ENCODE peak calls at places on chromosome 22, in eight cellular contexts. One of them, this sample, is unnamed.

GRCh38 chr22:30777589-30777988 is 82.9 kb downstream of the OSBP2 start:
- DNase-seq in cardiac septum: no peak
- DNase-seq in kidney tubule cell: no peak
- DNase-seq in lower leg skin: no peak
- DNase-seq in type B pancreatic cell: no peak
- DNase-seq in NCI-H345: no peak
- DNase-seq in GDM1: no peak
- DNase-seq in LoVo: no peak
- DNase-seq in this sample: no peak

GRCh38 chr22:45478108-45478771 is 24.4 kb upstream of the FBLN1 start:
- DNase-seq in cardiac septum: no peak
- DNase-seq in kidney tubule cell: no peak
- DNase-seq in lower leg skin: no peak
- DNase-seq in type B pancreatic cell: no peak
- DNase-seq in NCI-H345: no peak
- DNase-seq in GDM1: no peak
- DNase-seq in LoVo: peak
- DNase-seq in this sample: no peak

GRCh38 chr22:39454385-39454871 is 2.4 kb upstream of the MGAT3 start:
- DNase-seq in cardiac septum: no peak
- DNase-seq in kidney tubule cell: no peak
- DNase-seq in lower leg skin: no peak
- DNase-seq in type B pancreatic cell: no peak
- DNase-seq in NCI-H345: no peak
- DNase-seq in GDM1: no peak
- DNase-seq in LoVo: no peak
- DNase-seq in this sample: peak

GRCh38 chr22:45895436-45896152 is 81.4 kb downstream of the WNT7B start:
- DNase-seq in cardiac septum: peak
- DNase-seq in kidney tubule cell: no peak
- DNase-seq in lower leg skin: no peak
- DNase-seq in type B pancreatic cell: no peak
- DNase-seq in NCI-H345: no peak
- DNase-seq in GDM1: no peak
- DNase-seq in LoVo: no peak
- DNase-seq in this sample: no peak

GRCh38 chr22:20495861-20496681 is 476 bp upstream of the KLHL22 start:
- DNase-seq in cardiac septum: peak
- DNase-seq in kidney tubule cell: peak
- DNase-seq in lower leg skin: peak
- DNase-seq in type B pancreatic cell: peak
- DNase-seq in NCI-H345: peak
- DNase-seq in GDM1: peak
- DNase-seq in LoVo: peak
- DNase-seq in this sample: peak

GRCh38 chr22:44885806-44886360 is 123.9 kb downstream of the PHF21B start:
- DNase-seq in cardiac septum: no peak
- DNase-seq in kidney tubule cell: no peak
- DNase-seq in lower leg skin: no peak
- DNase-seq in type B pancreatic cell: no peak
- DNase-seq in NCI-H345: no peak
- DNase-seq in GDM1: no peak
- DNase-seq in LoVo: no peak
- DNase-seq in this sample: no peak

GRCh38 chr22:44026630-44027511 is 2.8 kb downstream of the PARVB start:
- DNase-seq in cardiac septum: peak
- DNase-seq in kidney tubule cell: no peak
- DNase-seq in lower leg skin: peak
- DNase-seq in type B pancreatic cell: no peak
- DNase-seq in NCI-H345: no peak
- DNase-seq in GDM1: peak
- DNase-seq in LoVo: no peak
- DNase-seq in this sample: peak

GRCh38 chr22:30309981-30310672 is 16.6 kb downstream of the TBC1D10A start:
- DNase-seq in cardiac septum: no peak
- DNase-seq in kidney tubule cell: peak
- DNase-seq in lower leg skin: peak
- DNase-seq in type B pancreatic cell: no peak
- DNase-seq in NCI-H345: no peak
- DNase-seq in GDM1: peak
- DNase-seq in LoVo: no peak
- DNase-seq in this sample: peak

GRCh38 chr22:37501610-37502341 is 15.6 kb upstream of the MFNG start:
- DNase-seq in cardiac septum: no peak
- DNase-seq in kidney tubule cell: peak
- DNase-seq in lower leg skin: no peak
- DNase-seq in type B pancreatic cell: no peak
- DNase-seq in NCI-H345: no peak
- DNase-seq in GDM1: no peak
- DNase-seq in LoVo: peak
- DNase-seq in this sample: peak

GRCh38 chr22:22593250-22593649 is 34.2 kb upstream of the PRAME start:
- DNase-seq in cardiac septum: no peak
- DNase-seq in kidney tubule cell: no peak
- DNase-seq in lower leg skin: no peak
- DNase-seq in type B pancreatic cell: no peak
- DNase-seq in NCI-H345: no peak
- DNase-seq in GDM1: no peak
- DNase-seq in LoVo: no peak
- DNase-seq in this sample: no peak

GRCh38 chr22:46542011-46542985 is 4.9 kb upstream of the CELSR1 start:
- DNase-seq in cardiac septum: no peak
- DNase-seq in kidney tubule cell: peak
- DNase-seq in lower leg skin: no peak
- DNase-seq in type B pancreatic cell: peak
- DNase-seq in NCI-H345: peak
- DNase-seq in GDM1: peak
- DNase-seq in LoVo: peak
- DNase-seq in this sample: peak

GRCh38 chr22:42902875-42903510 is 45.9 kb upstream of the ARFGAP3 start:
- DNase-seq in cardiac septum: no peak
- DNase-seq in kidney tubule cell: no peak
- DNase-seq in lower leg skin: no peak
- DNase-seq in type B pancreatic cell: no peak
- DNase-seq in NCI-H345: no peak
- DNase-seq in GDM1: no peak
- DNase-seq in LoVo: no peak
- DNase-seq in this sample: no peak

GRCh38 chr22:39266398-39267030 is 21.7 kb upstream of the PDGFB start:
- DNase-seq in cardiac septum: no peak
- DNase-seq in kidney tubule cell: no peak
- DNase-seq in lower leg skin: no peak
- DNase-seq in type B pancreatic cell: no peak
- DNase-seq in NCI-H345: no peak
- DNase-seq in GDM1: no peak
- DNase-seq in LoVo: no peak
- DNase-seq in this sample: no peak

GRCh38 chr22:40524392-40525249 is 111.9 kb downstream of the MRTFA start:
- DNase-seq in cardiac septum: no peak
- DNase-seq in kidney tubule cell: no peak
- DNase-seq in lower leg skin: no peak
- DNase-seq in type B pancreatic cell: no peak
- DNase-seq in NCI-H345: no peak
- DNase-seq in GDM1: no peak
- DNase-seq in LoVo: no peak
- DNase-seq in this sample: no peak

GRCh38 chr22:19598054-19598855 is 74.0 kb upstream of the CLDN5 start:
- DNase-seq in cardiac septum: no peak
- DNase-seq in kidney tubule cell: no peak
- DNase-seq in lower leg skin: no peak
- DNase-seq in type B pancreatic cell: no peak
- DNase-seq in NCI-H345: no peak
- DNase-seq in GDM1: no peak
- DNase-seq in LoVo: peak
- DNase-seq in this sample: no peak

GRCh38 chr22:50700387-50701075 is 27.9 kb downstream of the SHANK3 start:
- DNase-seq in cardiac septum: peak
- DNase-seq in kidney tubule cell: no peak
- DNase-seq in lower leg skin: no peak
- DNase-seq in type B pancreatic cell: no peak
- DNase-seq in NCI-H345: no peak
- DNase-seq in GDM1: no peak
- DNase-seq in LoVo: no peak
- DNase-seq in this sample: peak

GRCh38 chr22:26542831-26543230 is 30.6 kb upstream of the TFIP11 start:
- DNase-seq in cardiac septum: no peak
- DNase-seq in kidney tubule cell: no peak
- DNase-seq in lower leg skin: no peak
- DNase-seq in type B pancreatic cell: no peak
- DNase-seq in NCI-H345: no peak
- DNase-seq in GDM1: peak
- DNase-seq in LoVo: no peak
- DNase-seq in this sample: no peak

GRCh38 chr22:25134028-25134427 is 65.6 kb upstream of the CRYBB3 start:
- DNase-seq in cardiac septum: no peak
- DNase-seq in kidney tubule cell: no peak
- DNase-seq in lower leg skin: peak
- DNase-seq in type B pancreatic cell: no peak
- DNase-seq in NCI-H345: peak
- DNase-seq in GDM1: no peak
- DNase-seq in LoVo: peak
- DNase-seq in this sample: peak